ENCODE peak calls at places on chromosomes 11 and 22, in seven cellular contexts. E, L, G, V, H, F and M are unnamed samples.

GRCh38 chr11:34790620-34791019 is 125.6 kb downstream of the APIP start:
- DNase-seq in E (no peak), L (no peak), G (no peak), V (no peak), H (no peak), F (no peak), M (no peak)

GRCh38 chr22:47624277-47625012 is 862.0 kb downstream of the TBC1D22A start:
- DNase-seq in E (no peak), L (no peak), G (peak), V (no peak), H (no peak), F (no peak), M (peak)

GRCh38 chr22:45314789-45315188 is 5.1 kb downstream of the FAM118A start:
- DNase-seq in E (no peak), L (no peak), G (no peak), V (no peak), H (no peak), F (no peak), M (no peak)

GRCh38 chr11:69810289-69811118 is 8.7 kb downstream of the FGF3 start:
- DNase-seq in E (no peak), L (no peak), G (no peak), V (no peak), H (no peak), F (no peak), M (no peak)

GRCh38 chr11:114219559-114220349 is 76.4 kb upstream of the NNMT start:
- DNase-seq in E (peak), L (no peak), G (no peak), V (no peak), H (no peak), F (no peak), M (peak)

GRCh38 chr11:67276821-67277230 is 10.6 kb downstream of the GRK2 start:
- DNase-seq in E (no peak), L (no peak), G (peak), V (no peak), H (no peak), F (no peak), M (no peak)

GRCh38 chr11:8733847-8734246 is 51.3 kb downstream of the RPL27A start:
- DNase-seq in E (no peak), L (no peak), G (no peak), V (no peak), H (no peak), F (no peak), M (no peak)

GRCh38 chr11:74453373-74453975 is 13.9 kb downstream of the KCNE3 start:
- DNase-seq in E (peak), L (peak), G (peak), V (peak), H (peak), F (peak), M (peak)

GRCh38 chr22:35733036-35733435 is 15.4 kb downstream of the APOL5 start:
- DNase-seq in E (no peak), L (no peak), G (no peak), V (no peak), H (no peak), F (no peak), M (no peak)

GRCh38 chr11:83034673-83035014 is 37.1 kb downstream of the RAB30 start:
- DNase-seq in E (no peak), L (no peak), G (no peak), V (no peak), H (no peak), F (no peak), M (no peak)

GRCh38 chr11:130141561-130142341 is 17.8 kb upstream of the ST14 start:
- DNase-seq in E (peak), L (no peak), G (peak), V (no peak), H (no peak), F (no peak), M (no peak)

GRCh38 chr11:115848614-115849013 is 344.4 kb upstream of the CADM1 start:
- DNase-seq in E (no peak), L (no peak), G (no peak), V (no peak), H (no peak), F (no peak), M (no peak)

GRCh38 chr11:109378049-109378448 is 43.9 kb upstream of the C11orf87 start:
- DNase-seq in E (no peak), L (no peak), G (no peak), V (no peak), H (no peak), F (no peak), M (no peak)

GRCh38 chr11:119509277-119509841 is 86.4 kb upstream of the THY1 start:
- DNase-seq in E (no peak), L (no peak), G (no peak), V (no peak), H (no peak), F (no peak), M (no peak)

GRCh38 chr11:117806906-117807305 is 9.9 kb upstream of the DSCAML1 start:
- DNase-seq in E (no peak), L (no peak), G (peak), V (no peak), H (no peak), F (no peak), M (no peak)

GRCh38 chr11:18721576-18722292 is 4.3 kb downstream of the IGSF22 start:
- DNase-seq in E (no peak), L (peak), G (no peak), V (peak), H (peak), F (peak), M (peak)

GRCh38 chr11:11969380-11970215 is 38.8 kb downstream of the DKK3 start:
- DNase-seq in E (no peak), L (no peak), G (peak), V (no peak), H (no peak), F (no peak), M (peak)

GRCh38 chr11:68924073-68924925 is 20.6 kb downstream of the IGHMBP2 start:
- DNase-seq in E (no peak), L (no peak), G (peak), V (no peak), H (no peak), F (no peak), M (no peak)

GRCh38 chr11:15770798-15771414 is 585.4 kb downstream of the SOX6 start:
- DNase-seq in E (peak), L (no peak), G (no peak), V (no peak), H (no peak), F (no peak), M (no peak)

GRCh38 chr22:16961477-16962186 is 46.4 kb downstream of the GAB4 start:
- DNase-seq in E (no peak), L (no peak), G (no peak), V (no peak), H (no peak), F (no peak), M (peak)

GRCh38 chr11:130769782-130770565 is 146.3 kb downstream of the SNX19 start:
- DNase-seq in E (no peak), L (no peak), G (no peak), V (no peak), H (no peak), F (no peak), M (no peak)

GRCh38 chr22:20238567-20239062 is 29.5 kb downstream of the RTN4R start:
- DNase-seq in E (no peak), L (peak), G (no peak), V (peak), H (no peak), F (peak), M (peak)

GRCh38 chr11:72700026-72700610 is 25.9 kb upstream of the PDE2A start:
- DNase-seq in E (no peak), L (no peak), G (no peak), V (no peak), H (no peak), F (no peak), M (no peak)